ENCODE peak calls at places on chromosomes 11 and 22, in four cellular contexts. One of them, this sample, is unnamed.

GRCh38 chr11:10639350-10639749 is 54.2 kb downstream of the IRAG1 start:
- DNase-seq in GM06990: no peak
- DNase-seq in IMR-90: no peak
- DNase-seq in kidney epithelial cell: no peak
- DNase-seq in this sample: no peak

GRCh38 chr11:75423721-75424120 is 9.3 kb downstream of the KLHL35 start:
- DNase-seq in GM06990: no peak
- DNase-seq in IMR-90: no peak
- DNase-seq in kidney epithelial cell: no peak
- DNase-seq in this sample: no peak

GRCh38 chr11:70872950-70873735 is 379.2 kb downstream of the SHANK2 start:
- DNase-seq in GM06990: no peak
- DNase-seq in IMR-90: no peak
- DNase-seq in kidney epithelial cell: no peak
- DNase-seq in this sample: no peak

GRCh38 chr11:131688056-131688693 is 317.8 kb downstream of the NTM start:
- DNase-seq in GM06990: peak; percentile 51
- DNase-seq in IMR-90: peak; percentile 41
- DNase-seq in kidney epithelial cell: no peak
- DNase-seq in this sample: peak; percentile 25

GRCh38 chr11:1968454-1968995 is 21.4 kb downstream of the MRPL23 start:
- DNase-seq in GM06990: no peak
- DNase-seq in IMR-90: no peak
- DNase-seq in kidney epithelial cell: no peak
- DNase-seq in this sample: no peak

GRCh38 chr11:71212871-71213559 is 39.4 kb downstream of the SHANK2 start:
- DNase-seq in GM06990: no peak
- DNase-seq in IMR-90: peak; percentile 18
- DNase-seq in kidney epithelial cell: no peak
- DNase-seq in this sample: no peak

GRCh38 chr11:43986327-43986726 is 43.9 kb downstream of the C11orf96 start:
- DNase-seq in GM06990: no peak
- DNase-seq in IMR-90: no peak
- DNase-seq in kidney epithelial cell: no peak
- DNase-seq in this sample: no peak

GRCh38 chr11:2789791-2790580 is 90.2 kb upstream of the KCNQ1OT1 start:
- DNase-seq in GM06990: no peak
- DNase-seq in IMR-90: no peak
- DNase-seq in kidney epithelial cell: no peak
- DNase-seq in this sample: no peak

GRCh38 chr11:21343204-21343603 is 673.8 kb downstream of the NELL1 start:
- DNase-seq in GM06990: no peak
- DNase-seq in IMR-90: no peak
- DNase-seq in kidney epithelial cell: no peak
- DNase-seq in this sample: no peak

GRCh38 chr11:71188886-71189767 is 63.2 kb downstream of the SHANK2 start:
- DNase-seq in GM06990: no peak
- DNase-seq in IMR-90: no peak
- DNase-seq in kidney epithelial cell: no peak
- DNase-seq in this sample: no peak

GRCh38 chr22:29342577-29343312 is 27.2 kb upstream of the RASL10A start:
- DNase-seq in GM06990: no peak
- DNase-seq in IMR-90: no peak
- DNase-seq in kidney epithelial cell: no peak
- DNase-seq in this sample: no peak

GRCh38 chr22:24905909-24906308 is 40.6 kb downstream of the LHFPL7 start:
- DNase-seq in GM06990: no peak
- DNase-seq in IMR-90: no peak
- DNase-seq in kidney epithelial cell: no peak
- DNase-seq in this sample: no peak

GRCh38 chr22:17369553-17370035 is 334 bp downstream of the CECR2 start:
- DNase-seq in GM06990: peak; percentile 37
- DNase-seq in IMR-90: no peak
- DNase-seq in kidney epithelial cell: no peak
- DNase-seq in this sample: no peak

GRCh38 chr11:844693-845644 is 2.3 kb downstream of the TSPAN4 start:
- DNase-seq in GM06990: no peak
- DNase-seq in IMR-90: peak; percentile 87
- DNase-seq in kidney epithelial cell: no peak
- DNase-seq in this sample: no peak

GRCh38 chr11:34267440-34267839 is 90.4 kb downstream of the ABTB2 start:
- DNase-seq in GM06990: no peak
- DNase-seq in IMR-90: no peak
- DNase-seq in kidney epithelial cell: no peak
- DNase-seq in this sample: no peak

GRCh38 chr11:111792314-111792713 is 26.1 kb upstream of the PPP2R1B start:
- DNase-seq in GM06990: no peak
- DNase-seq in IMR-90: no peak
- DNase-seq in kidney epithelial cell: no peak
- DNase-seq in this sample: no peak

GRCh38 chr11:27926056-27926455 is 181.9 kb downstream of the KIF18A start:
- DNase-seq in GM06990: no peak
- DNase-seq in IMR-90: no peak
- DNase-seq in kidney epithelial cell: no peak
- DNase-seq in this sample: no peak

GRCh38 chr11:69010964-69011623 is 2.0 kb downstream of the MRGPRF start:
- DNase-seq in GM06990: peak; percentile 39
- DNase-seq in IMR-90: peak; percentile 77
- DNase-seq in kidney epithelial cell: no peak
- DNase-seq in this sample: no peak

GRCh38 chr22:45781459-45781858 is 109.8 kb downstream of the ATXN10 start:
- DNase-seq in GM06990: no peak
- DNase-seq in IMR-90: peak; percentile 52
- DNase-seq in kidney epithelial cell: no peak
- DNase-seq in this sample: no peak

GRCh38 chr11:7964261-7964660 is 986 bp downstream of the NLRP10 start:
- DNase-seq in GM06990: no peak
- DNase-seq in IMR-90: peak; percentile 23
- DNase-seq in kidney epithelial cell: no peak
- DNase-seq in this sample: no peak

GRCh38 chr11:443542-444199 is 1.9 kb upstream of the ANO9 start:
- DNase-seq in GM06990: peak; percentile 9
- DNase-seq in IMR-90: peak; percentile 12
- DNase-seq in kidney epithelial cell: no peak
- DNase-seq in this sample: no peak

GRCh38 chr11:7462706-7463105 is 22.6 kb upstream of the OLFML1 start:
- DNase-seq in GM06990: no peak
- DNase-seq in IMR-90: no peak
- DNase-seq in kidney epithelial cell: no peak
- DNase-seq in this sample: no peak

GRCh38 chr11:73388241-73389133 is 12.3 kb downstream of the RELT start:
- DNase-seq in GM06990: no peak
- DNase-seq in IMR-90: no peak
- DNase-seq in kidney epithelial cell: no peak
- DNase-seq in this sample: no peak

GRCh38 chr22:29914165-29914564 is 31.2 kb downstream of the MTMR3 start:
- DNase-seq in GM06990: no peak
- DNase-seq in IMR-90: peak; percentile 83
- DNase-seq in kidney epithelial cell: peak; percentile 56
- DNase-seq in this sample: no peak

GRCh38 chr11:61860054-61860903 is 31.1 kb downstream of the FADS3 start:
- DNase-seq in GM06990: no peak
- DNase-seq in IMR-90: no peak
- DNase-seq in kidney epithelial cell: no peak
- DNase-seq in this sample: no peak

GRCh38 chr22:48099671-48100070 is 1337.2 kb downstream of the TBC1D22A start:
- DNase-seq in GM06990: no peak
- DNase-seq in IMR-90: no peak
- DNase-seq in kidney epithelial cell: no peak
- DNase-seq in this sample: no peak
- H3K4me3 ChIP-seq in GM06990: no peak overlapping the region
- H3K4me3 ChIP-seq in IMR-90: no peak overlapping the region
- H3K4me3 ChIP-seq in kidney epithelial cell: no peak overlapping the region
- H3K4me3 ChIP-seq in this sample: no peak overlapping the region

DNA sequence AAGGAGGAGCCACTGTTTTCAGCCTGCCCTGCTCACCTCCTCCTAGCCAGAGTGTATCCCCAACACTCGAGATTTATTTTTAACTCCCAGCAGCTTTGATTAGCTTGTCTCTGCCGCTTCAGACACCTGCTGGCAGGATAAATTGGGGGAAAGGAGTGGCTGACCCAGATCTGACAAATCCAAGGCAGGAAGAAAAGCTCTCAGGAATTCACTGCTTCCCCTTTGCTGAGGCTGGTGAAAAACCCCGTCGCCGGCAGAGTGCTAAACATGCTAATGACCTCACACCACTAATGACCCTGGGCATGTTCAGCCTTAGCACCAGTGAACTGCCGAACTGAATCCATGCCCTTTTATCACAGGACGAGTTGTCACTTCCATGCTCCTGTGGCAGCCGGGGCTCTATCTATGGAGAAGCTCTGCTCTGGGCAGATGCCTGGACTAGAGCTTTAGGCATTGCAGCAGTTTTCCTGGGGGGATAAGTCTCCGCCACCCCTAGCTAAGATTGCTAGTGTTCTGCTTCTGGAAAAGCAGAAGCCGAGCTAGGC is 52.2 kb downstream of the FEZ1 start:
- DNase-seq in GM06990: no peak
- DNase-seq in IMR-90: no peak
- DNase-seq in kidney epithelial cell: no peak
- DNase-seq in this sample: no peak
- H3K4me3 ChIP-seq in GM06990: no peak overlapping the region
- H3K4me3 ChIP-seq in IMR-90: no peak overlapping the region
- H3K4me3 ChIP-seq in kidney epithelial cell: no peak overlapping the region
- H3K4me3 ChIP-seq in this sample: no peak overlapping the region

GRCh38 chr11:65777821-65778361 is 2.9 kb downstream of the AP5B1 start:
- DNase-seq in GM06990: no peak
- DNase-seq in IMR-90: no peak
- DNase-seq in kidney epithelial cell: no peak
- DNase-seq in this sample: no peak
- H3K4me3 ChIP-seq in GM06990: no peak overlapping the region
- H3K4me3 ChIP-seq in IMR-90: no peak overlapping the region
- H3K4me3 ChIP-seq in kidney epithelial cell: no peak overlapping the region
- H3K4me3 ChIP-seq in this sample: no peak overlapping the region

GRCh38 chr22:48880749-48881148 is 946.9 kb downstream of the BRD1 start:
- DNase-seq in GM06990: no peak
- DNase-seq in IMR-90: no peak
- DNase-seq in kidney epithelial cell: no peak
- DNase-seq in this sample: no peak

GRCh38 chr22:48872271-48873260 is 955.1 kb downstream of the BRD1 start:
- DNase-seq in GM06990: no peak
- DNase-seq in IMR-90: no peak
- DNase-seq in kidney epithelial cell: no peak
- DNase-seq in this sample: no peak

GRCh38 chr22:48874956-48875355 is 952.7 kb downstream of the BRD1 start:
- DNase-seq in GM06990: no peak
- DNase-seq in IMR-90: no peak
- DNase-seq in kidney epithelial cell: no peak
- DNase-seq in this sample: no peak

GRCh38 chr22:48881326-48881980 is 946.2 kb downstream of the BRD1 start:
- DNase-seq in GM06990: no peak
- DNase-seq in IMR-90: no peak
- DNase-seq in kidney epithelial cell: no peak
- DNase-seq in this sample: no peak

DNA sequence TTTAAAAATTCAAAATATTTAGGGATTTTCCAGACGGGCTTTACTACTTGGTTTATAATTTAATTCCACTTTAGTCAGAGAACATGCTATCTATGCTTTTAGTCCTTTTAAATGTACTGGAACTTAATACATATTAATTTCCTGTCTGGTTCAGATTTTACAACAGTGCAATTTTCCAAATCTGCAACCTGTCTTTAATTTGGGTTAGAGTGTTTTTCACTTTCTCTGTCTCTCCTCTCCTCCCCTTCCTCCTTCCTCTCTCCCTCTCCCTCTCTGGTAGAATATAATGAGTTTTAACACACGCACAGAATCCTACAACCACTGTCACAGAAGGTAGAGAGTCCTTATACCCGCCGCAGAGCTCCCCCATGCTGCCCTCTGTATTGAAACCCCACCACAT is 950.7 kb downstream of the BRD1 start:
- DNase-seq in GM06990: no peak
- DNase-seq in IMR-90: no peak
- DNase-seq in kidney epithelial cell: no peak
- DNase-seq in this sample: no peak
- H3K4me3 ChIP-seq in GM06990: no peak overlapping the region
- H3K4me3 ChIP-seq in IMR-90: no peak overlapping the region
- H3K4me3 ChIP-seq in kidney epithelial cell: no peak overlapping the region
- H3K4me3 ChIP-seq in this sample: no peak overlapping the region

DNA sequence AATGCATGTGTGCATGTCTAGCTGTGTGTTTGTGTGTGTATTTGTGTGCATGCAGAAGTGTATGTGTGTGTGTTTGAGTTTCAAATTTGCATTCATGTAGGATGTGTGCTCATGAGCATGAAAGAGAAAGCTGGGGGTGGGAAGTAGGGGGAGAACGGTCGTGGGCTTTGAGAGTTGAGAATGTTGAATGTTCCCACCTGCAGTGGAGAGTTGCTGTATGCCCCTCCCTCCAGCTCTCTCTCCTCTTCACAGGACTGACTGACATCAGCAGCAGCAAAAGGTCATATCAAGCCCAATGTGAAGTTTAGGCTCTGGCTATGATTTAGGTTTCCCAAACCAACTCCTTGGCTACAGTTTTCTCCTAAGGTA is 63.8 kb upstream of the RRAS2 start:
- DNase-seq in GM06990: no peak
- DNase-seq in IMR-90: no peak
- DNase-seq in kidney epithelial cell: no peak
- DNase-seq in this sample: no peak
- H3K4me3 ChIP-seq in GM06990: no peak overlapping the region
- H3K4me3 ChIP-seq in IMR-90: no peak overlapping the region
- H3K4me3 ChIP-seq in kidney epithelial cell: no peak overlapping the region
- H3K4me3 ChIP-seq in this sample: no peak overlapping the region

DNA sequence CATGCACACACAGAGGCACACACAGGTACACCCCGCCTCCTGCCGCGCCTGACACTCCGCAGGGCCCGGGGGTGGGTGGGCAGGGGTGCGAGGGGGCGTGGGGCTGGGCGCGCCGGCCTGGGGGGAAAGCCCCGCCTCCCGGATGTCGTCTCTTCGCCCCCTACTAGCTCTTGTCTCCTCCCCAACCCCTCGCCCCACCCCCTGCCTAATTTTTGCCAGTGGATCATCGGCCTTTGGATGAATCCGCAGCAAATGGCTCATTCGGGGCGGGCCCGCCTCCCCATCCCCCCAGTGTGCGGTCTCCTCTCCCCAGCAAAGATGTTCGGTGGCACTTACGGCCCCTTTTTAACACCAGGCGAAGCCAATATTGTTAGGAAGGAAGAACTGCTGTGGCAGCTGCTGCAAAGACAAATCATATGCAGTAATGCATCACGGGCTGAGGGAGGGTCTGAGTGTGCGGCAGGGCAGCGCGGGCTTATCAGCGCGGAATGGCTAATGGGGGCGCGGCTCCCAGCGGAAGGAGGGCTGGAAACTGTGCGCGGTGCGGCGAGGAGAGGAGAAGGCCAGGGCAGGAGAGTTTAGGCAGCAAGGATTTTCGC is 13.4 kb upstream of the NECTIN1 start:
- DNase-seq in GM06990: no peak
- DNase-seq in IMR-90: no peak
- DNase-seq in kidney epithelial cell: no peak
- DNase-seq in this sample: no peak
- H3K4me3 ChIP-seq in GM06990: no peak overlapping the region
- H3K4me3 ChIP-seq in IMR-90: no peak overlapping the region
- H3K4me3 ChIP-seq in kidney epithelial cell: no peak overlapping the region
- H3K4me3 ChIP-seq in this sample: no peak overlapping the region

GRCh38 chr22:31243339-31244043 is 31.4 kb downstream of the LIMK2 start:
- DNase-seq in GM06990: no peak
- DNase-seq in IMR-90: no peak
- DNase-seq in kidney epithelial cell: no peak
- DNase-seq in this sample: no peak
- H3K4me3 ChIP-seq in GM06990: no peak overlapping the region
- H3K4me3 ChIP-seq in IMR-90: no peak overlapping the region
- H3K4me3 ChIP-seq in kidney epithelial cell: peak overlapping the region; percentile 12
- H3K4me3 ChIP-seq in this sample: no peak overlapping the region